ENCODE peak calls at places on chromosomes 16 and 17, in eight cellular contexts. T, H, U, A, J, F, S and E are unnamed samples. For H3K9me3, the result is how much of the 10 kb centered on the place peaks cover.

GRCh38 chr17:6753565-6753964 is 2.3 kb upstream of the XAF1 start:
- DNase-seq in F (no peak), S (no peak), A (no peak), J (no peak), H (no peak), U (no peak), T (no peak), E (no peak)

GRCh38 chr17:6654816-6655731 is 3.5 kb downstream of the C17orf100 start:
- DNase-seq in A (no peak), F (no peak), J (no peak), T (no peak), U (no peak), H (peak), S (peak), E (no peak)

GRCh38 chr16:82993415-82993814 is 366.6 kb downstream of the CDH13 start:
- DNase-seq in H (no peak), A (no peak), F (no peak), U (no peak), J (no peak), S (no peak), T (no peak), E (no peak)

GRCh38 chr17:6549384-6550036 is 6.8 kb downstream of the PITPNM3 start:
- DNase-seq in H (no peak), U (no peak), J (no peak), S (no peak), F (no peak), A (no peak), T (no peak), E (no peak)

GRCh38 chr17:65850486-65850885 is 289.0 kb upstream of the AXIN2 start:
- DNase-seq in T (no peak), F (no peak), A (no peak), U (peak), S (peak), H (no peak), J (no peak), E (no peak)

GRCh38 chr17:45750779-45751440 is 33.2 kb upstream of the CRHR1 start:
- DNase-seq in F (no peak), H (no peak), U (no peak), J (no peak), A (no peak), S (no peak), T (no peak), E (no peak)

GRCh38 chr16:86509759-86510464 is 415 bp upstream of the FOXF1 start:
- DNase-seq in A (no peak), S (peak), J (no peak), F (peak), H (peak), T (no peak), U (peak), E (no peak)

GRCh38 chr16:24852281-24852721 is 6.5 kb downstream of the SLC5A11 start:
- DNase-seq in U (no peak), J (no peak), T (no peak), H (no peak), S (no peak), A (no peak), F (no peak), E (no peak)

GRCh38 chr17:76953926-76954325 is 85.7 kb downstream of the MGAT5B start:
- DNase-seq in U (no peak), S (no peak), H (no peak), T (no peak), J (no peak), A (no peak), F (no peak), E (no peak)

GRCh38 chr17:6603746-6604325 is 36.7 kb downstream of the KIAA0753 start:
- DNase-seq in F (peak), H (no peak), U (peak), S (no peak), J (no peak), T (no peak), A (no peak), E (no peak)

GRCh38 chr16:87273471-87274030 is 43.6 kb downstream of the C16orf95 start:
- DNase-seq in H (no peak), J (no peak), U (no peak), S (no peak), T (no peak), A (no peak), F (no peak), E (no peak)

GRCh38 chr16:70634861-70635260 is 11.5 kb upstream of the IL34 start:
- DNase-seq in A (no peak), S (no peak), T (no peak), H (no peak), F (no peak), J (no peak), U (peak), E (no peak)

GRCh38 chr16:72172105-72173034 is at the start of gene PMFBP1:
- DNase-seq in A (no peak), J (no peak), F (peak), T (peak), S (peak), H (no peak), U (peak), E (no peak)

GRCh38 chr16:73713817-73714495 is 582.7 kb upstream of the PSMD7 start:
- DNase-seq in F (peak), H (peak), J (no peak), U (peak), A (no peak), S (peak), T (peak), E (no peak)

GRCh38 chr17:35709874-35710273 is 21.6 kb upstream of the RASL10B start:
- DNase-seq in U (peak), A (no peak), H (no peak), J (no peak), T (no peak), F (no peak), S (no peak), E (no peak)

GRCh38 chr17:80659651-80660050 is 115.0 kb downstream of the RPTOR start:
- DNase-seq in S (no peak), A (no peak), U (no peak), J (no peak), F (no peak), H (no peak), T (no peak), E (no peak)
- H3K9me3 ChIP-seq in S (under half), A (under half), U (under half), J (under half), F (under half), H (under half), T (under half), E (under half)

GRCh38 chr16:35788381-35788780 is 2329.0 kb downstream of the TP53TG3F start:
- DNase-seq in J (no peak), S (no peak), A (no peak), U (no peak), H (no peak), T (no peak), F (no peak), E (no peak)
- H3K9me3 ChIP-seq in J (under half), S (half or more), A (under half), U (half or more), H (under half), T (under half), F (under half), E (under half)

DNA sequence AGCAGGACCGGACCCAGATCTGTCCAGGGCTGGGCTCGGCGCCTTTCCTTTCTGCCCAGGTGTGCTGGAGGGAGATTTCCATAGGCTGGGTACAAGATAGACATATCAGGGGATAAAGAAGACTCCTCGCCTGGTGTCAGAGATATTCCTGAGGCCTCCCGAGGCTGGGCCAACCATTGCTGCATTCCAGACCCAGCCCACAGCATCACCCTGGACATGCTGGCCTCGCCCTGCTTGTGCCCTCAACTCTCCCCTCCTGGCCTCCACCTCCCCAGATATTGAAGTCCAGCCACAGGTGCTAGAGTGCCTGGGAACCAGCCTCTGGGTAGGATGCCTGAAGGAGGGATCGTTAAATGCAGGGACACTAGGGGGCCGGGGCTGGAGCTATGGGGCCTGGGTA is 2.1 kb downstream of the CD300LG start:
- DNase-seq in H (no peak), A (no peak), S (no peak), T (no peak), U (no peak), J (no peak), F (no peak), E (no peak)
- H3K9me3 ChIP-seq in H (under half), A (under half), S (under half), T (under half), U (under half), J (under half), F (under half), E (under half)

GRCh38 chr17:28270926-28271325 is 48.1 kb upstream of the TMEM97 start:
- DNase-seq in A (no peak), U (no peak), F (no peak), J (no peak), H (no peak), T (no peak), S (no peak), E (no peak)

GRCh38 chr17:28270055-28270454 is 48.9 kb upstream of the TMEM97 start:
- DNase-seq in U (no peak), A (no peak), J (no peak), F (no peak), H (no peak), S (no peak), T (peak), E (no peak)

GRCh38 chr17:28268610-28269313 is 50.2 kb upstream of the TMEM97 start:
- DNase-seq in U (no peak), J (no peak), T (no peak), A (no peak), F (no peak), S (no peak), H (no peak), E (no peak)

GRCh38 chr17:28271431-28271830 is 47.6 kb upstream of the TMEM97 start:
- DNase-seq in U (no peak), J (no peak), T (no peak), F (no peak), H (no peak), A (no peak), S (no peak), E (no peak)

DNA sequence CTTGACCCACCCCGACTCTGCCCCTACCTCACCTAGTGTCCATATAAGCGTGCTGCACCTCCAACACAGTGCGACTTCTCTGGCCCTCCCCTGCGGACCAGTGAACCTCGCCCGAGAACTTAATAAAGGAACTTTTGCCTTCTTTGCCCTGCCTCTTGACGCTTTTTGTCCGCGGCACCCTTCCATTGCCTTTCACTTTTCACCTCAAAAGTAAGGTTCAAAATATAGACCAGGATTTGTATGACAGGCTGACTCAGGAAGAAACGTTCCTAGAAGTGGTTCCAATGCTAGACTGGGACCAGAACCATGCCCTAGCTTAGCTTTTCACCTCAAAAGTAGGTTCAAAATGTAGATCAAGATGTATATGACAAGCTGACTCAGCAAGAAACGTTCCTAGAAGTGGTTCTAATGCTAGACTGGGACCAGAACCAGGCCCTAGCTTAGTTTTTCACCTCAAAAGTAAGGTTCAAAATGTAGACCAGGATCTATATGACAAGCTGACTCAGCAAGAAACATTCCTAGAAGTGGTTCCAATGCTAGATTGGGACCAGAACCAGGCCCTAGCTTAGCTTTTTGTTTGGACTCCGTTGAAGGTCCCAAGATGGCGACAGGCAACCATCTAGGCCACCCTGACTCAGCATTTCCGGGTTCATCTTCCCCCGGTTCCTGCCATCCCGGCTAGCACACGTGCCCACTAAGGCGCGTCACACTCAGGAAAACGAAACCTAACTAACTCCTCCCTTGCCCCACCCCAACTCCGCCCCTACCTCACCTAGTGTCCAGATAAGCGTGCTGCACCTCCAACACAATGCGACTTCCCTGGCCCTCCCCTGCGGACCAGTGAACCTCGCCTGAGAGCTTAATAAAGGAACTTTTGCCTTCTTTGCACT is 51.0 kb upstream of the TMEM97 start:
- DNase-seq in F (no peak), A (no peak), T (peak), S (no peak), U (no peak), H (no peak), J (no peak), E (no peak)
- H3K9me3 ChIP-seq in F (under half), A (under half), T (under half), S (under half), U (under half), H (under half), J (under half), E (under half)

GRCh38 chr17:53538129-53538617 is 284.6 kb upstream of the KIF2B start:
- DNase-seq in S (no peak), U (no peak), F (no peak), H (no peak), A (no peak), J (no peak), T (no peak), E (no peak)
- H3K9me3 ChIP-seq in S (under half), U (under half), F (under half), H (under half), A (under half), J (under half), T (under half), E (under half)